ENCODE peak calls at places on chromosomes 13 and 19, in nine cellular contexts. V, T, M, D, F, K, Y, N and C are unnamed samples.

GRCh38 chr19:38669532-38669931 is 22.1 kb downstream of the ACTN4 start:
- DNase-seq in M (no peak), F (no peak), V (no peak), T (peak; percentile 62), N (no peak), D (no peak), K (no peak), Y (no peak), C (no peak)

GRCh38 chr13:106230450-106230849 is 305.0 kb downstream of the EFNB2 start:
- DNase-seq in M (no peak), T (no peak), N (no peak), V (no peak), D (no peak), K (peak; percentile 74), F (no peak), Y (no peak), C (no peak)

GRCh38 chr19:37699057-37699456 is 20.5 kb downstream of the ZNF607 start:
- DNase-seq in D (no peak), F (no peak), N (no peak), Y (no peak), T (no peak), K (no peak), M (no peak), V (no peak), C (no peak)

GRCh38 chr13:77810430-77810829 is 108.2 kb downstream of the EDNRB start:
- DNase-seq in D (no peak), V (no peak), T (no peak), K (peak; percentile 43), M (no peak), F (no peak), N (no peak), Y (no peak), C (peak; percentile 4)

GRCh38 chr13:31116224-31116623 is 45.5 kb downstream of the HSPH1 start:
- DNase-seq in Y (no peak), V (no peak), M (no peak), T (no peak), D (no peak), N (no peak), F (no peak), K (no peak), C (no peak)

GRCh38 chr13:29435125-29435911 is 160.2 kb downstream of the SLC7A1 start:
- DNase-seq in N (no peak), V (no peak), F (no peak), K (no peak), M (no peak), T (no peak), Y (no peak), D (no peak), C (no peak)

GRCh38 chr13:95199896-95200295 is 101.4 kb downstream of the ABCC4 start:
- DNase-seq in K (no peak), N (no peak), Y (no peak), V (no peak), D (no peak), M (no peak), F (no peak), T (no peak), C (no peak)

GRCh38 chr13:90415902-90416301 is 931.6 kb upstream of the MIR17HG start:
- DNase-seq in Y (no peak), K (no peak), D (no peak), F (no peak), V (no peak), T (no peak), N (no peak), M (no peak), C (no peak)

GRCh38 chr13:113598081-113598410 is 13.5 kb downstream of the TFDP1 start:
- DNase-seq in F (no peak), M (peak; percentile 5), T (no peak), K (no peak), D (no peak), Y (no peak), V (no peak), N (no peak), C (no peak)

GRCh38 chr13:39656325-39656677 is 839 bp downstream of the COG6 start:
- DNase-seq in M (no peak), V (no peak), N (no peak), Y (no peak), K (no peak), F (no peak), D (no peak), T (no peak), C (no peak)

GRCh38 chr13:111521691-111522229 is 201.3 kb downstream of the TEX29 start:
- DNase-seq in M (no peak), D (no peak), F (no peak), T (no peak), N (no peak), Y (no peak), V (no peak), K (no peak), C (no peak)

GRCh38 chr19:1046836-1047695 is 7.2 kb downstream of the ABCA7 start:
- DNase-seq in Y (no peak), F (no peak), M (no peak), T (no peak), K (no peak), N (no peak), V (no peak), D (no peak), C (no peak)

GRCh38 chr13:79336971-79337370 is 69.1 kb downstream of the RBM26 start:
- DNase-seq in Y (no peak), F (no peak), N (no peak), M (no peak), D (no peak), T (no peak), V (no peak), K (no peak), C (no peak)

GRCh38 chr13:35723061-35723461 is 246.6 kb upstream of the MAB21L1 start:
- DNase-seq in K (no peak), D (no peak), N (no peak), T (no peak), F (no peak), M (no peak), V (no peak), Y (no peak), C (no peak)

GRCh38 chr13:73399347-73400216 is 340.8 kb downstream of the KLF5 start:
- DNase-seq in M (no peak), Y (no peak), T (no peak), V (no peak), D (no peak), F (no peak), N (no peak), K (peak; percentile 90), C (peak; percentile 27)

GRCh38 chr19:2217591-2217990 is 18.5 kb downstream of the PLEKHJ1 start:
- DNase-seq in V (no peak), N (no peak), Y (no peak), K (no peak), F (no peak), T (no peak), M (no peak), D (no peak), C (no peak)

GRCh38 chr19:6739390-6739883 is at the start of gene TRIP10:
- DNase-seq in F (peak; percentile 72), K (no peak), V (peak; percentile 84), T (peak; percentile 79), D (peak; percentile 95), M (peak; percentile 86), N (peak; percentile 72), Y (peak; percentile 78), C (no peak)

GRCh38 chr19:40363128-40363527 is 14.6 kb downstream of the PLD3 start:
- DNase-seq in D (no peak), M (no peak), V (no peak), Y (no peak), T (peak; percentile 22), N (no peak), K (no peak), F (no peak), C (no peak)

GRCh38 chr19:1825909-1826556 is 14.0 kb upstream of the ATP8B3 start:
- DNase-seq in M (peak; percentile 60), V (peak; percentile 69), N (peak; percentile 33), K (no peak), F (peak; percentile 72), D (peak; percentile 92), T (peak; percentile 82), Y (peak; percentile 63), C (peak; percentile 95)

GRCh38 chr13:95100525-95101121 is 200.6 kb downstream of the ABCC4 start:
- DNase-seq in V (no peak), F (no peak), K (peak; percentile 69), N (no peak), Y (no peak), M (no peak), T (no peak), D (no peak), C (no peak)

GRCh38 chr13:33101835-33102234 is 85.6 kb downstream of the KL start:
- DNase-seq in D (no peak), M (no peak), Y (no peak), T (no peak), N (no peak), F (no peak), V (no peak), K (no peak), C (no peak)

GRCh38 chr19:310141-310651 is 19.0 kb upstream of the PLPP2 start:
- DNase-seq in F (no peak), T (no peak), V (no peak), K (no peak), D (no peak), M (no peak), Y (no peak), N (no peak), C (no peak)

GRCh38 chr13:104315606-104316005 is 1249.4 kb upstream of the SLC10A2 start:
- DNase-seq in T (no peak), K (peak; percentile 85), F (no peak), D (no peak), N (no peak), V (no peak), Y (no peak), M (no peak), C (no peak)

GRCh38 chr19:22595918-22596341 is 38.2 kb upstream of the ZNF492 start:
- DNase-seq in F (peak; percentile 29), V (no peak), N (no peak), D (no peak), M (no peak), K (no peak), T (no peak), Y (no peak), C (no peak)

GRCh38 chr13:106595623-106596022 is 27.7 kb upstream of the ARGLU1 start:
- DNase-seq in Y (no peak), N (no peak), F (no peak), K (no peak), D (no peak), M (no peak), V (no peak), T (no peak), C (no peak)

GRCh38 chr13:23715762-23716235 is 145.6 kb downstream of the TNFRSF19 start:
- DNase-seq in F (no peak), D (no peak), Y (no peak), V (no peak), T (no peak), N (no peak), K (no peak), M (no peak), C (no peak)

GRCh38 chr19:8084152-8084551 is 31.6 kb downstream of the CCL25 start:
- DNase-seq in K (no peak), D (no peak), N (no peak), Y (no peak), M (no peak), F (no peak), T (no peak), V (no peak), C (no peak)

GRCh38 chr13:94712287-94712811 is at the start of gene SOX21:
- DNase-seq in Y (no peak), K (no peak), T (no peak), D (no peak), F (no peak), V (peak; percentile 56), N (no peak), M (no peak), C (no peak)

GRCh38 chr19:11698231-11698630 is 40.5 kb downstream of the ZNF823 start:
- DNase-seq in T (no peak), N (no peak), D (no peak), M (no peak), Y (no peak), F (no peak), K (peak; percentile 11), V (no peak), C (no peak)

GRCh38 chr13:105047676-105048295 is 1487.7 kb downstream of the EFNB2 start:
- DNase-seq in V (no peak), N (no peak), M (no peak), Y (no peak), T (no peak), D (no peak), K (no peak), F (no peak), C (no peak)

GRCh38 chr19:41249707-41250423 is 14.3 kb upstream of the HNRNPUL1 start:
- DNase-seq in D (no peak), F (no peak), K (peak; percentile 58), Y (no peak), T (no peak), N (no peak), M (no peak), V (no peak), C (no peak)